ENCODE peak calls at places on chromosomes 11 and 22, in five cellular contexts. One of them, this sample, is unnamed.

GRCh38 chr11:121464352-121464946 is 11.7 kb upstream of the SORL1-AS1 start:
- DNase-seq in A549: peak; percentile 49
- DNase-seq in tibial artery: peak; percentile 80
- DNase-seq in pancreas: peak; percentile 47
- DNase-seq in osteoblast: peak; percentile 84
- DNase-seq in this sample: peak; percentile 83

GRCh38 chr11:79678780-79679468 is 238.1 kb upstream of the TENM4 start:
- DNase-seq in A549: no peak
- DNase-seq in osteoblast: no peak
- DNase-seq in tibial artery: no peak
- DNase-seq in pancreas: no peak
- DNase-seq in this sample: no peak

GRCh38 chr11:35954205-35954604 is 10.3 kb downstream of the LDLRAD3 start:
- DNase-seq in A549: no peak
- DNase-seq in pancreas: no peak
- DNase-seq in osteoblast: no peak
- DNase-seq in tibial artery: no peak
- DNase-seq in this sample: no peak

GRCh38 chr22:45235101-45235777 is 5.5 kb downstream of the KIAA0930 start:
- DNase-seq in osteoblast: peak; percentile 66
- DNase-seq in pancreas: no peak
- DNase-seq in tibial artery: no peak
- DNase-seq in A549: no peak
- DNase-seq in this sample: no peak

GRCh38 chr11:115430345-115430744 is 73.9 kb downstream of the CADM1 start:
- DNase-seq in A549: no peak
- DNase-seq in pancreas: no peak
- DNase-seq in osteoblast: no peak
- DNase-seq in tibial artery: no peak
- DNase-seq in this sample: no peak

GRCh38 chr11:119985551-119985950 is 152.4 kb downstream of the TRIM29 start:
- DNase-seq in pancreas: no peak
- DNase-seq in tibial artery: no peak
- DNase-seq in A549: no peak
- DNase-seq in osteoblast: peak; percentile 57
- DNase-seq in this sample: no peak

GRCh38 chr11:66189031-66189745 is 79.3 kb upstream of the RAB1B start:
- DNase-seq in osteoblast: no peak
- DNase-seq in pancreas: no peak
- DNase-seq in tibial artery: no peak
- DNase-seq in A549: peak; percentile 24
- DNase-seq in this sample: no peak

GRCh38 chr22:20062043-20062765 is 17.8 kb upstream of the DGCR8 start:
- DNase-seq in pancreas: no peak
- DNase-seq in A549: no peak
- DNase-seq in tibial artery: no peak
- DNase-seq in osteoblast: peak; percentile 36
- DNase-seq in this sample: no peak

GRCh38 chr11:45982656-45983470 is 60.4 kb downstream of the LARGE2 start:
- DNase-seq in tibial artery: no peak
- DNase-seq in A549: peak; percentile 11
- DNase-seq in pancreas: no peak
- DNase-seq in osteoblast: peak; percentile 68
- DNase-seq in this sample: no peak

GRCh38 chr22:43147821-43148220 is 3.5 kb upstream of the TSPO start:
- DNase-seq in A549: no peak
- DNase-seq in osteoblast: peak; percentile 89
- DNase-seq in tibial artery: no peak
- DNase-seq in pancreas: no peak
- DNase-seq in this sample: no peak

GRCh38 chr11:36376888-36377758 is 81.0 kb downstream of the PRR5L start:
- DNase-seq in A549: peak; percentile 56
- DNase-seq in osteoblast: peak; percentile 84
- DNase-seq in tibial artery: peak; percentile 71
- DNase-seq in pancreas: peak; percentile 24
- DNase-seq in this sample: no peak

GRCh38 chr22:41106122-41106968 is 14.0 kb downstream of the EP300 start:
- DNase-seq in tibial artery: no peak
- DNase-seq in pancreas: no peak
- DNase-seq in A549: peak; percentile 16
- DNase-seq in osteoblast: no peak
- DNase-seq in this sample: no peak

GRCh38 chr11:36229091-36229490 is 60.1 kb downstream of the COMMD9 start:
- DNase-seq in pancreas: no peak
- DNase-seq in osteoblast: no peak
- DNase-seq in tibial artery: no peak
- DNase-seq in A549: no peak
- DNase-seq in this sample: no peak

GRCh38 chr22:43408009-43408408 is 3.8 kb upstream of the MPPED1 start:
- DNase-seq in A549: no peak
- DNase-seq in pancreas: no peak
- DNase-seq in osteoblast: no peak
- DNase-seq in tibial artery: no peak
- DNase-seq in this sample: no peak

GRCh38 chr11:130781906-130782305 is 134.4 kb downstream of the SNX19 start:
- DNase-seq in osteoblast: peak; percentile 82
- DNase-seq in pancreas: no peak
- DNase-seq in tibial artery: no peak
- DNase-seq in A549: peak; percentile 21
- DNase-seq in this sample: no peak

GRCh38 chr11:12159351-12160099 is 49.1 kb downstream of the MICAL2 start:
- DNase-seq in pancreas: no peak
- DNase-seq in tibial artery: peak; percentile 75
- DNase-seq in osteoblast: peak; percentile 94
- DNase-seq in A549: peak; percentile 59
- DNase-seq in this sample: no peak

GRCh38 chr22:27748355-27749168 is 53.0 kb downstream of the MN1 start:
- DNase-seq in osteoblast: peak; percentile 87
- DNase-seq in tibial artery: no peak
- DNase-seq in pancreas: no peak
- DNase-seq in A549: no peak
- DNase-seq in this sample: no peak

GRCh38 chr11:11584446-11584810 is 37.4 kb downstream of the GALNT18 start:
- DNase-seq in osteoblast: peak; percentile 92
- DNase-seq in pancreas: no peak
- DNase-seq in tibial artery: peak; percentile 58
- DNase-seq in A549: peak; percentile 80
- DNase-seq in this sample: peak; percentile 84

GRCh38 chr11:35529971-35530495 is 4.6 kb upstream of the PAMR1 start:
- DNase-seq in tibial artery: no peak
- DNase-seq in A549: no peak
- DNase-seq in pancreas: peak; percentile 14
- DNase-seq in osteoblast: no peak
- DNase-seq in this sample: no peak

GRCh38 chr11:115100706-115101105 is 403.5 kb downstream of the CADM1 start:
- DNase-seq in tibial artery: no peak
- DNase-seq in pancreas: no peak
- DNase-seq in A549: no peak
- DNase-seq in osteoblast: no peak
- DNase-seq in this sample: no peak

GRCh38 chr22:45476814-45477213 is 25.9 kb upstream of the FBLN1 start:
- DNase-seq in A549: no peak
- DNase-seq in osteoblast: peak; percentile 56
- DNase-seq in pancreas: no peak
- DNase-seq in tibial artery: peak; percentile 65
- DNase-seq in this sample: no peak

GRCh38 chr11:106178361-106178760 is 100.9 kb downstream of the AASDHPPT start:
- DNase-seq in A549: no peak
- DNase-seq in tibial artery: no peak
- DNase-seq in pancreas: no peak
- DNase-seq in osteoblast: no peak
- DNase-seq in this sample: no peak

GRCh38 chr11:44709966-44710365 is 16.8 kb upstream of the TSPAN18 start:
- DNase-seq in osteoblast: peak; percentile 86
- DNase-seq in pancreas: no peak
- DNase-seq in tibial artery: no peak
- DNase-seq in A549: no peak
- DNase-seq in this sample: no peak

GRCh38 chr11:19816817-19817216 is 104.2 kb downstream of the NAV2 start:
- DNase-seq in pancreas: no peak
- DNase-seq in osteoblast: peak; percentile 29
- DNase-seq in A549: no peak
- DNase-seq in tibial artery: no peak
- DNase-seq in this sample: no peak

DNA sequence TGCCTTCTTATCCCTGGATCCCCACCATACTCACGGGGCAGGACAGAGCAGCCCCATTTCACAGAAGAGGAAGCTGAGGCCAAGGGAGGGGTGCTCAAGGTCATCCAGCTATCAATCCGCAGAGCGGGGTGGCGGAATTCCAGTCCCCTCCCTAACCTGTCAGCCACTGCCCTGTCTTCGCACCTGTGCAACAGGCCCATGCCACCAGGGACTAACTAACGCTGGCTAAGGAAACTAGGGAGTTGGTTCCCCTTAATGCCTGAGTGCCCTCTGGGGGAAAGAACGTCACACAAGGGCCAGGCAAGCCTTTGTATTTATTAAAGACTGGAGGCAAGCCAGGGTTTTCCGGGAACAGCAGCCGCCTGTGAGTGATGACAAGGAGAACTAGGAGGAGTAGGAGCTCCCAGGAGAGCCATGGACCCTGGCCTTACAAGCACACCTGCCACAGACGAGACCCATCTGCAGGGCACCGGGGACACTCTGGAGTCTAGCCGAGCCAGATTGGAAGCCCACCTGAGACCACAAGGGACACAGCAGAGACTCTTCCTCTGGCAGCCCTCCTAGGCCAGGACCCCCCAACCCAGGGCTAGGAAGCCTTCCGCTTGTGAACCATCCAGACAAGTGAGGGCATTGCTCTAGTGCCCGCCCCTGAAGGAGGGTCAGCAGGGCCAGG is 64.4 kb downstream of the MYH9 start:
- DNase-seq in A549: no peak
- DNase-seq in osteoblast: peak; percentile 83
- DNase-seq in pancreas: no peak
- DNase-seq in tibial artery: peak; percentile 94
- DNase-seq in this sample: no peak
- H3K4me1 ChIP-seq in A549: peaks cover 38% of the 10 kb centered on the region
- H3K4me1 ChIP-seq in osteoblast: peaks cover 49% of the 10 kb centered on the region
- H3K4me1 ChIP-seq in pancreas: peaks cover 12% of the 10 kb centered on the region
- H3K4me1 ChIP-seq in tibial artery: peaks cover 80% of the 10 kb centered on the region
- H3K4me1 ChIP-seq in this sample: peaks cover 26% of the 10 kb centered on the region

GRCh38 chr11:62512961-62513360 is 33.6 kb downstream of the AHNAK start:
- DNase-seq in tibial artery: no peak
- DNase-seq in pancreas: no peak
- DNase-seq in osteoblast: no peak
- DNase-seq in A549: no peak
- DNase-seq in this sample: no peak

GRCh38 chr11:62508336-62509058 is 38.1 kb downstream of the AHNAK start:
- DNase-seq in A549: peak; percentile 88
- DNase-seq in osteoblast: peak; percentile 89
- DNase-seq in pancreas: peak; percentile 67
- DNase-seq in tibial artery: peak; percentile 92
- DNase-seq in this sample: no peak

GRCh38 chr11:62516736-62517371 is 29.8 kb downstream of the AHNAK start:
- DNase-seq in osteoblast: peak; percentile 47
- DNase-seq in pancreas: no peak
- DNase-seq in A549: no peak
- DNase-seq in tibial artery: no peak
- DNase-seq in this sample: no peak

GRCh38 chr11:62514151-62514550 is 32.5 kb downstream of the AHNAK start:
- DNase-seq in tibial artery: no peak
- DNase-seq in pancreas: no peak
- DNase-seq in A549: no peak
- DNase-seq in osteoblast: no peak
- DNase-seq in this sample: no peak

GRCh38 chr11:62513651-62514050 is 33.0 kb downstream of the AHNAK start:
- DNase-seq in osteoblast: peak; percentile 51
- DNase-seq in tibial artery: no peak
- DNase-seq in pancreas: no peak
- DNase-seq in A549: no peak
- DNase-seq in this sample: no peak
- H3K4me1 ChIP-seq in osteoblast: peaks cover 13% of the 10 kb centered on the region
- H3K4me1 ChIP-seq in tibial artery: peaks cover 24% of the 10 kb centered on the region
- H3K4me1 ChIP-seq in pancreas: peaks cover 6% of the 10 kb centered on the region
- H3K4me1 ChIP-seq in A549: peaks cover 33% of the 10 kb centered on the region
- H3K4me1 ChIP-seq in this sample: peaks cover 16% of the 10 kb centered on the region

DNA sequence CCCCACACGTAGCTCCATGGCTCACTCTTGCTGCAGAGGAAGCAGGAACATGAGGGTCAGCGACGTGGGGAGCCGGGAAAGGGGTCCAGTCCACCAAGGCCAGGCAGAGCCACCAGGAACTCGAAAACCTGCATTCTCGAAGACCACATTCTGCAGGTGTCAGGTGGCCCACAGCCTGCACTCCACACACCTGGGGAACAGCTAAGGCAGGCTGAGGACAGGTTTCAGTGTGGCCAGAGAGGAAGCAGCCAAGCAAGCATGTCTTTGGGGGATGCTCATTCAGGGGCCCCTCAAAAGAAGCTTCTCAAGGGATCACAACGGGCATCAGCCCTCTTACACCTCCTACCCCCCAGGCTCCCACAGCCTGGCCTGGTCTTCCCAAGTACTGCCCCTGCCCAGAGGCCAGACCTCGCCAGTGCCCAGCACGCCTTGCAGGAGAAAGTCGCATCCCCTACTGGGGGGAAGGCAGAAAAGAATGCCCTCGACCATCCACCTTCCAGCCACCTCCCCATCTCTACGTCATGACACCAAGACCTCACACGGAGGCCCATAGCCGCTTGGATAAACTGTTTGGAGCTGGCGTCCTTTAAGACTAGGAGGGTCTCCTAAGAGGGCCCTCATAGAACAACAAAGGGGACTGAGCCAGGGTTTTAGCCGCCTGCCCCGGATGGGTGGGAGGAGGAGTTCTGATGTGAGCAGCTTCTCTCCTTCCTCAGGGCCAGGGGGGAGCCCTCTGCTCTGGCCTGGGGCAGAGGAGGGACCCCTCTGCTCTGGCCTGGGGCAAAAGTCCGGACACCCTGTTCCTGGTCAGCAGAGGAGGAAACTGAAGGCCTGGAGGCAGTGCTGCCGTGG is 2.9 kb downstream of the CSNK1E start:
- DNase-seq in pancreas: no peak
- DNase-seq in osteoblast: peak; percentile 80
- DNase-seq in tibial artery: peak; percentile 69
- DNase-seq in A549: no peak
- DNase-seq in this sample: no peak
- H3K4me1 ChIP-seq in pancreas: peaks cover 12% of the 10 kb centered on the region
- H3K4me1 ChIP-seq in osteoblast: peaks cover 68% of the 10 kb centered on the region
- H3K4me1 ChIP-seq in tibial artery: peaks cover 82% of the 10 kb centered on the region
- H3K4me1 ChIP-seq in A549: peaks cover 67% of the 10 kb centered on the region
- H3K4me1 ChIP-seq in this sample: peaks cover 62% of the 10 kb centered on the region

GRCh38 chr22:31176923-31177322 is 16.9 kb downstream of the RNF185 start:
- DNase-seq in pancreas: no peak
- DNase-seq in A549: no peak
- DNase-seq in tibial artery: no peak
- DNase-seq in osteoblast: no peak
- DNase-seq in this sample: no peak

GRCh38 chr22:31178859-31179258 is 18.9 kb downstream of the RNF185 start:
- DNase-seq in pancreas: no peak
- DNase-seq in tibial artery: no peak
- DNase-seq in osteoblast: no peak
- DNase-seq in A549: no peak
- DNase-seq in this sample: no peak

GRCh38 chr22:31179345-31179744 is 19.4 kb downstream of the RNF185 start:
- DNase-seq in pancreas: no peak
- DNase-seq in osteoblast: no peak
- DNase-seq in tibial artery: no peak
- DNase-seq in A549: peak; percentile 60
- DNase-seq in this sample: peak; percentile 83

GRCh38 chr22:31173386-31174145 is 13.6 kb downstream of the RNF185 start:
- DNase-seq in pancreas: no peak
- DNase-seq in tibial artery: no peak
- DNase-seq in osteoblast: peak; percentile 86
- DNase-seq in A549: peak; percentile 32
- DNase-seq in this sample: no peak

GRCh38 chr22:31177420-31178162 is 17.6 kb downstream of the RNF185 start:
- DNase-seq in A549: peak; percentile 25
- DNase-seq in pancreas: no peak
- DNase-seq in tibial artery: no peak
- DNase-seq in osteoblast: peak; percentile 96
- DNase-seq in this sample: peak; percentile 93
- H3K4me1 ChIP-seq in A549: peaks cover 38% of the 10 kb centered on the region
- H3K4me1 ChIP-seq in pancreas: no peaks in the 10 kb centered on the region
- H3K4me1 ChIP-seq in tibial artery: peaks cover 32% of the 10 kb centered on the region
- H3K4me1 ChIP-seq in osteoblast: peaks cover 50% of the 10 kb centered on the region
- H3K4me1 ChIP-seq in this sample: peaks cover 55% of the 10 kb centered on the region

This sample was measured in RWPE2.